ENCODE peak calls at places on chromosomes 5 and 9, in four cellular contexts. V is pancreas, L is PC-3, J is heart right ventricle. K is an unnamed sample.

GRCh38 chr5:98911221-98912040 is 17.4 kb downstream of the CHD1 start:
- DNase-seq in V (no peak), L (no peak), J (no peak), K (no peak)

GRCh38 chr9:76634356-76635054 is 129.7 kb upstream of the PCA3 start:
- DNase-seq in V (no peak), L (peak; percentile 29), J (no peak), K (no peak)

GRCh38 chr5:115986358-115986757 is 24.1 kb downstream of the LVRN start:
- DNase-seq in V (no peak), L (no peak), J (no peak), K (no peak)

GRCh38 chr5:173513521-173513991 is 102.9 kb downstream of the BOD1 start:
- DNase-seq in V (no peak), L (peak; percentile 36), J (no peak), K (no peak)

GRCh38 chr5:134371834-134372340 is 518 bp downstream of the UBE2B start:
- DNase-seq in V (peak; percentile 75), L (peak; percentile 28), J (peak; percentile 62), K (peak; percentile 24)

GRCh38 chr5:134902071-134902801 is 2.7 kb upstream of the PCBD2 start:
- DNase-seq in V (no peak), L (peak; percentile 9), J (no peak), K (no peak)

GRCh38 chr9:107881625-107882300 is 392.2 kb upstream of the KLF4 start:
- DNase-seq in V (no peak), L (no peak), J (no peak), K (no peak)

GRCh38 chr5:10831416-10831815 is 70.4 kb upstream of the DAP start:
- DNase-seq in V (no peak), L (peak; percentile 26), J (no peak), K (no peak)

GRCh38 chr5:170070556-170071412 is 34.9 kb upstream of the FOXI1 start:
- DNase-seq in V (no peak), L (peak; percentile 30), J (peak; percentile 43), K (no peak)

GRCh38 chr5:111163000-111163399 is 61.2 kb upstream of the CAMK4 start:
- DNase-seq in V (no peak), L (no peak), J (no peak), K (no peak)

GRCh38 chr9:121887553-121888437 is 205.3 kb downstream of the TTLL11 start:
- DNase-seq in V (no peak), L (no peak), J (no peak), K (no peak)

GRCh38 chr9:91884153-91884552 is 65.9 kb downstream of the ROR2 start:
- DNase-seq in V (no peak), L (no peak), J (no peak), K (no peak)

GRCh38 chr9:127976498-127976897 is 4.3 kb downstream of the EEIG1 start:
- DNase-seq in V (peak; percentile 89), L (no peak), J (no peak), K (peak; percentile 71)

GRCh38 chr9:72038408-72038807 is 22.0 kb downstream of the C9orf57 start:
- DNase-seq in V (no peak), L (no peak), J (peak; percentile 14), K (no peak)

GRCh38 chr5:78984020-78984610 is 995 bp downstream of the ARSB start:
- DNase-seq in V (no peak), L (peak; percentile 7), J (no peak), K (no peak)

GRCh38 chr9:127711226-127711701 is 4.2 kb downstream of the PTRH1 start:
- DNase-seq in V (no peak), L (no peak), J (no peak), K (no peak)

GRCh38 chr9:128107971-128108783 is 19.4 kb downstream of the PTGES2 start:
- DNase-seq in V (peak; percentile 49), L (no peak), J (no peak), K (no peak)

GRCh38 chr9:127928232-127929043 is 2.1 kb downstream of the PIP5KL1 start:
- DNase-seq in V (peak; percentile 53), L (peak; percentile 30), J (no peak), K (no peak)

GRCh38 chr9:125747765-125748510 is 765 bp downstream of the PBX3 start:
- DNase-seq in V (peak; percentile 46), L (peak; percentile 14), J (peak; percentile 55), K (peak; percentile 28)

GRCh38 chr9:74951725-74952151 is 974 bp downstream of the C9orf40 start:
- DNase-seq in V (peak; percentile 43), L (peak; percentile 29), J (peak; percentile 52), K (no peak)

DNA sequence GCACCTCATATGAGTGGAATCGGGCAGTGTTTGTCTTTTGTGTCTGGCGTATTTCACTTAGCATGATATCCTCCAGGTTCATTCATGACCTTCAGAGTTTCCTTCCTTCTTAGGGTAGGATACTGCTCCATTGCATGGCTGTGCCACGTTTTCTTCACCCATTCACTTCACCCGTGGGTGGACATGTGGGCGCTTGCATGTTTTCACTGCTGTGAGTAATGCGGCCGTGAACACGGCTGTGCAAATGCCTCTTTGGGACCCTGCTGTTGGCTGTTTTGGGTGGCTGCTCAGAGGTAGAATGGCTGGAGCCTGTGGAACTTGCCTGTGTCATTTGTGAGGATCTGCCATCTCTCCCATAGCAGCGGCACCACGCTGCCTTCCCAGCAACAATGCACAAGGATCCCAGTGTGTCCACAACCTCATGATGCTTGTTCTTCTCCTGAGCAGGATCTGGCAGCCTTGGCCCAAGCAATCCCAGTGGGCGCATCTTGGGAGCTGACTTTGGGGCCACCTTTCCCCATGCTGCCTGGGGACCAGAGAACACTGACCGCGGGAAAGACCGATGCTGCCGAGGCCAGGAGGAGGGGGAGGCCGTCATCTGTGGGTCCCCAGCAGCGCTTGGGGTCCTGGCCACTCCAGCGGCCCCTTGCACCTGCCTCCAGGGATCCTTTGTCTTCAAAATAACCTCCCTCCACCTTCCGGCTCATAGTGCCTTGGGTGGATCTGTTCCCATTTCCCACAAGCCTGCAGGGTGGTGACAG is 2.3 kb upstream of the SCGB3A1 start:
- DNase-seq in V (no peak), L (no peak), J (no peak), K (no peak)
- H3K27me3 ChIP-seq in V (peaks cover 6% of the 10 kb centered on the region), L (peaks cover 19% of the 10 kb centered on the region), J (peaks cover 9% of the 10 kb centered on the region), K (no peaks in the 10 kb centered on the region)

GRCh38 chr9:133341369-133342082 is 5.5 kb upstream of the SURF6 start:
- DNase-seq in V (no peak), L (no peak), J (peak; percentile 58), K (no peak)
- H3K27ac ChIP-seq in V (no peak overlapping the region), L (no peak overlapping the region), J (no peak overlapping the region), K (no peak overlapping the region)

GRCh38 chr9:134605969-134606363 is 35.6 kb upstream of the COL5A1 start:
- DNase-seq in V (no peak), L (no peak), J (no peak), K (no peak)

GRCh38 chr9:134604834-134605233 is 36.8 kb upstream of the COL5A1 start:
- DNase-seq in V (no peak), L (no peak), J (no peak), K (no peak)

GRCh38 chr9:134605351-134605968 is 36.1 kb upstream of the COL5A1 start:
- DNase-seq in V (no peak), L (no peak), J (no peak), K (no peak)

GRCh38 chr9:134607971-134608370 is 33.6 kb upstream of the COL5A1 start:
- DNase-seq in V (no peak), L (no peak), J (no peak), K (no peak)

GRCh38 chr9:134606951-134607733 is 34.5 kb upstream of the COL5A1 start:
- DNase-seq in V (no peak), L (no peak), J (no peak), K (no peak)
- H3K27me3 ChIP-seq in V (no peaks in the 10 kb centered on the region), L (no peaks in the 10 kb centered on the region), J (no peaks in the 10 kb centered on the region), K (no peaks in the 10 kb centered on the region)

GRCh38 chr5:141865406-141865805 is 12.8 kb downstream of the PCDH1 start:
- DNase-seq in V (no peak), L (no peak), J (no peak), K (no peak)
- H3K27ac ChIP-seq in V (no peak overlapping the region), L (peak overlapping the region; percentile 95), J (no peak overlapping the region), K (no peak overlapping the region)

GRCh38 chr5:75736273-75736672 is 19.0 kb upstream of the POC5 start:
- DNase-seq in V (no peak), L (no peak), J (no peak), K (no peak)
- H3K27me3 ChIP-seq in V (no peaks in the 10 kb centered on the region), L (peaks cover 19% of the 10 kb centered on the region), J (no peaks in the 10 kb centered on the region), K (no peaks in the 10 kb centered on the region)

DNA sequence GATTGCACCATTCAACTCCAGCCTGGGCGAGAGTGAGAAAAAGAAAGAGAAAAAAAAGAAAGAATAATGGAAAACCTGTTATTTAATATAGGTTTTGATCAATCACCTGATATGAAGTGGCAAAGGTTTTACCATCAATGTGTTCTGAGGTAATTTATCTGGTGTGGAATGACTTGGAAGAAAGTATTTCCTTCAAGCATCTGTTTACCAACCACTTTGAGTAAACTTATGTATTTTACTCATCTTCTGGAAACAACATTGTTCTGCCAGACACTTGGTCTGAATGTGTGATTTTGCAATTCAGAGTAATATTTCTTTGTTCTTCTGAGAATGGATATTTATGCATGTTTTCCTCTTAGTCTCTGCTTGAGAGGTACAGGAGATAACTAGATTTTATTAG is 24.3 kb downstream of the KIF2A start:
- DNase-seq in V (no peak), L (no peak), J (no peak), K (no peak)
- H3K27ac ChIP-seq in V (no peak overlapping the region), L (no peak overlapping the region), J (no peak overlapping the region), K (no peak overlapping the region)

GRCh38 chr5:150044712-150045111 is 41.6 kb downstream of the CSF1R start:
- DNase-seq in V (no peak), L (no peak), J (no peak), K (no peak)
- H3K27me3 ChIP-seq in V (no peaks in the 10 kb centered on the region), L (no peaks in the 10 kb centered on the region), J (no peaks in the 10 kb centered on the region), K (no peaks in the 10 kb centered on the region)

K was measured in CD8-positive, alpha-beta memory T cell.